ENCODE peak calls at places on chromosomes 4 and X, in seven cellular contexts. I, M, Y, A, R, G and X are unnamed samples.

GRCh38 chrX:115606861-115607260 is 45.9 kb downstream of the PLS3 start:
- DNase-seq in I (no peak), Y (no peak), A (no peak), R (no peak), M (no peak), G (no peak), X (no peak)

GRCh38 chrX:73615022-73615421 is 52.0 kb downstream of the CHIC1 start:
- DNase-seq in M (no peak), A (no peak), G (no peak), R (peak; percentile 0), Y (no peak), I (no peak), X (no peak)

GRCh38 chr4:8599657-8600056 is 7.1 kb downstream of the CPZ start:
- DNase-seq in R (no peak), M (peak; percentile 25), I (no peak), G (no peak), A (no peak), Y (no peak), X (no peak)

GRCh38 chr4:112381996-112382692 is 85.0 kb downstream of the ALPK1 start:
- DNase-seq in I (no peak), R (no peak), M (no peak), Y (no peak), G (no peak), A (no peak), X (no peak)

GRCh38 chrX:115350696-115351408 is 61.3 kb downstream of the LUZP4 start:
- DNase-seq in G (no peak), I (no peak), R (no peak), M (no peak), Y (no peak), A (no peak), X (no peak)

GRCh38 chr4:69858683-69859082 is 1.3 kb downstream of the SULT1E1 start:
- DNase-seq in Y (no peak), G (no peak), I (no peak), A (no peak), R (no peak), M (no peak), X (no peak)

GRCh38 chr4:146243141-146243882 is 29.0 kb downstream of the REELD1 start:
- DNase-seq in G (no peak), I (no peak), R (peak; percentile 33), Y (no peak), A (no peak), M (peak; percentile 72), X (no peak)

GRCh38 chr4:11669156-11669555 is 240.5 kb upstream of the HS3ST1 start:
- DNase-seq in Y (no peak), M (no peak), R (no peak), A (no peak), G (no peak), I (no peak), X (no peak)

GRCh38 chrX:94831364-94831763 is 1157.4 kb downstream of the FAM133A start:
- DNase-seq in A (no peak), I (no peak), G (no peak), M (no peak), R (no peak), Y (no peak), X (no peak)

GRCh38 chrX:108032944-108033343 is 11.9 kb upstream of the VSIG1 start:
- DNase-seq in G (no peak), M (no peak), Y (no peak), I (no peak), A (no peak), R (no peak), X (no peak)

GRCh38 chr4:66187175-66187720 is 517.0 kb upstream of the EPHA5 start:
- DNase-seq in M (no peak), Y (no peak), A (no peak), G (no peak), I (no peak), R (no peak), X (no peak)

GRCh38 chr4:25425361-25425760 is 48.3 kb downstream of the ANAPC4 start:
- DNase-seq in G (no peak), A (no peak), R (no peak), Y (no peak), I (no peak), M (no peak), X (no peak)

GRCh38 chr4:1636490-1637211 is 47.5 kb downstream of the FAM53A start:
- DNase-seq in Y (no peak), R (no peak), I (no peak), A (no peak), M (no peak), G (no peak), X (no peak)

GRCh38 chr4:43690121-43690520 is 758.5 kb downstream of the KCTD8 start:
- DNase-seq in I (no peak), R (no peak), Y (no peak), G (no peak), M (no peak), A (no peak), X (no peak)

GRCh38 chrX:132758778-132759177 is 199.7 kb downstream of the HS6ST2 start:
- DNase-seq in G (no peak), M (no peak), R (no peak), Y (no peak), I (no peak), A (no peak), X (no peak)

GRCh38 chrX:133490955-133491354 is 75.7 kb upstream of the GPC4 start:
- DNase-seq in R (no peak), Y (no peak), G (no peak), A (no peak), I (no peak), M (no peak), X (no peak)

GRCh38 chr4:108324450-108324849 is 155.7 kb upstream of the LEF1 start:
- DNase-seq in M (no peak), I (no peak), G (no peak), Y (no peak), R (no peak), A (no peak), X (no peak)

GRCh38 chrX:37802028-37802427 is 22.2 kb downstream of the CYBB start:
- DNase-seq in M (no peak), A (no peak), G (no peak), I (no peak), R (no peak), Y (no peak), X (no peak)

GRCh38 chr4:183185018-183185417 is 86.0 kb downstream of the WWC2 start:
- DNase-seq in R (no peak), A (no peak), M (no peak), Y (no peak), I (no peak), G (no peak), X (no peak)

GRCh38 chr4:87543835-87544461 is 14.8 kb upstream of the SPARCL1 start:
- DNase-seq in M (no peak), Y (no peak), R (no peak), G (peak; percentile 68), I (no peak), A (no peak), X (no peak)

GRCh38 chr4:15425520-15425919 is 2.3 kb upstream of the C1QTNF7 start:
- DNase-seq in Y (no peak), M (no peak), G (no peak), R (no peak), A (no peak), I (no peak), X (no peak)

GRCh38 chr4:9969526-9970398 is 51.5 kb downstream of the SLC2A9 start:
- DNase-seq in G (no peak), I (no peak), A (no peak), R (no peak), Y (no peak), M (no peak), X (no peak)

DNA sequence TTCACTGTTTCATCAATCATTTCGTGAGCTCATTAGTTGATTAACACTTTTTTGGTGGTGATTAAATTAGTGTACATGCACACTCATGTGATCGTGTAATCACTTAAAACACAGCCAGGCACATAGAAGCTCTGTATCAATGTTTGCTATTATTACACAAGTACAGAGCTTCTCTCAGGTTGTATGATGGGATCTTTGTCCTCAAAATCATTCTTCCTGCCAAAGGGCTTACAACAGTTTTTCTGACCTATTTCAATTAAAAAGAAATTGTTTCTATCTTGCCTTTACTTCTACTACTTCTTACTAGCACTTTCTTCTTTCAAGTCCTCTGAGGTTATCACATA is 145.1 kb downstream of the AMELX start:
- DNase-seq in R (no peak), A (no peak), I (no peak), M (no peak), G (no peak), Y (no peak), X (no peak)
- H3K4me1 ChIP-seq in R (no peaks in the 10 kb centered on the region), A (no peaks in the 10 kb centered on the region), I (no peaks in the 10 kb centered on the region), M (no peaks in the 10 kb centered on the region), G (no peaks in the 10 kb centered on the region), Y (no peaks in the 10 kb centered on the region), X (no peaks in the 10 kb centered on the region)

GRCh38 chr4:40246938-40247337 is 50.1 kb downstream of the RHOH start:
- DNase-seq in Y (no peak), G (no peak), M (no peak), R (no peak), I (no peak), A (no peak), X (no peak)
- H3K4me1 ChIP-seq in Y (no peaks in the 10 kb centered on the region), G (no peaks in the 10 kb centered on the region), M (peaks cover 14% of the 10 kb centered on the region), R (peaks cover 92% of the 10 kb centered on the region), I (no peaks in the 10 kb centered on the region), A (no peaks in the 10 kb centered on the region), X (no peaks in the 10 kb centered on the region)

DNA sequence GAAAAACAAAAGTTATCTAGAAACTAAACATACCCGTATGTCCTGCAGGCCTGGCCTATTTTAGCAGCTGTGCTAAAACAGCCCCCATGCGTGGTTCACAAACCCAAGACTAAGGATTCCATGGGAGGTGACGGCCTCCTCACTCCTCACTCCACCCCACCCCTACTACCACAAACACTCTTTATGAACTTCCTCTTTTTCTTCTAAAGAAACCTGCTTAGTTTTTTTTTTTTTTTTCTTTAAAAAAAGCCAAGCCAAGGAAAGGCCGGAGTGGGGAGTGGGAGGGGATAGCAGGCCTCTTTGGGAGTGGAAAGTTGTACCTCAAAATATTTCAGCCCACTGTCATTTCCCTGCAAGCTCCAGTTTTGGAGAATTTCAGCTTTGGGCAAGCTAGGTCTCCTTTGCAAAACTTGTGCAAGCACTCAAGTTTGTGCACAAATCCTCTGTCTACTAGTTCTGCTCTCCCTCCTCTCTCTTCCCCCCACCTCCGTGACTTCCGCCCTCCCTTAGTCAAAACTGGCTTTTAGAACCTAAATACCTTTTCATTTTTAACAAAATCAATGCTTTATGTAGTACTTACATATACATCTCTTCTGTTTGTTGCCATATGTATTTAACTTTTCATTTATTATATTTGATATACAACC is 456 bp upstream of the ANTXR2 start:
- DNase-seq in G (no peak), Y (no peak), R (peak; percentile 45), A (no peak), M (no peak), I (no peak), X (no peak)
- H3K4me1 ChIP-seq in G (no peaks in the 10 kb centered on the region), Y (peaks cover 7% of the 10 kb centered on the region), R (peaks cover 69% of the 10 kb centered on the region), A (peaks cover 26% of the 10 kb centered on the region), M (peaks cover 12% of the 10 kb centered on the region), I (no peaks in the 10 kb centered on the region), X (no peaks in the 10 kb centered on the region)

GRCh38 chr4:57078685-57079521 is 31.3 kb downstream of the IGFBP7 start:
- DNase-seq in I (no peak), G (no peak), M (no peak), Y (no peak), R (no peak), A (no peak), X (peak; percentile 54)

GRCh38 chr4:57074753-57075152 is 35.4 kb downstream of the IGFBP7 start:
- DNase-seq in M (no peak), I (no peak), R (no peak), A (no peak), Y (no peak), G (no peak), X (no peak)

GRCh38 chr4:57075353-57075752 is 34.8 kb downstream of the IGFBP7 start:
- DNase-seq in A (no peak), Y (no peak), M (no peak), R (no peak), G (no peak), I (no peak), X (no peak)

GRCh38 chr4:57077550-57078311 is 32.5 kb downstream of the IGFBP7 start:
- DNase-seq in G (no peak), M (no peak), R (no peak), Y (no peak), A (no peak), I (no peak), X (no peak)

GRCh38 chr4:57076646-57077045 is 33.5 kb downstream of the IGFBP7 start:
- DNase-seq in Y (no peak), A (no peak), G (no peak), M (no peak), I (no peak), R (no peak), X (no peak)
- H3K4me1 ChIP-seq in Y (no peaks in the 10 kb centered on the region), A (peaks cover 18% of the 10 kb centered on the region), G (no peaks in the 10 kb centered on the region), M (no peaks in the 10 kb centered on the region), I (no peaks in the 10 kb centered on the region), R (no peaks in the 10 kb centered on the region), X (peaks cover 16% of the 10 kb centered on the region)